ENCODE peak calls at places on chromosomes 16 and 17, in six cellular contexts. V is heart right ventricle, M is H7, A is Peyer's patch, C is cardiac muscle cell, B is left ventricle myocardium inferior. F is an unnamed sample.

GRCh38 chr17:79970576-79971068 is 65.0 kb downstream of the TBC1D16 start:
- DNase-seq in M (peak), B (peak), V (no peak), A (peak), C (peak), F (peak)

GRCh38 chr16:67883872-67884261 is 818 bp upstream of the NRN1L start:
- DNase-seq in C (peak), B (peak), A (peak), V (peak), M (peak), F (peak)

GRCh38 chr16:58417600-58417999 is 25.3 kb downstream of the GINS3 start:
- DNase-seq in A (no peak), C (no peak), V (peak), M (no peak), B (peak), F (peak)

GRCh38 chr17:18027280-18027679 is 11.7 kb downstream of the ATPAF2 start:
- DNase-seq in B (peak), A (no peak), C (peak), V (no peak), M (no peak), F (peak)

GRCh38 chr16:4176794-4177438 is 60.7 kb upstream of the ADCY9 start:
- DNase-seq in V (no peak), C (peak), A (peak), B (no peak), M (no peak), F (peak)

GRCh38 chr16:67098599-67098998 is 11.1 kb upstream of the PHAF1 start:
- DNase-seq in V (no peak), C (no peak), M (no peak), B (no peak), A (no peak), F (no peak)

GRCh38 chr17:43034623-43035293 is 9.7 kb downstream of the RND2 start:
- DNase-seq in C (no peak), B (no peak), M (peak), A (no peak), V (no peak), F (no peak)

GRCh38 chr17:7004398-7005253 is 7.8 kb upstream of the RNASEK start:
- DNase-seq in C (peak), A (no peak), B (no peak), V (peak), M (peak), F (peak)

GRCh38 chr17:1244606-1245012 is 25.6 kb upstream of the BHLHA9 start:
- DNase-seq in V (no peak), B (no peak), A (no peak), M (no peak), C (peak), F (no peak)

GRCh38 chr16:6374816-6375215 is 957.8 kb upstream of the RBFOX1 start:
- DNase-seq in V (no peak), M (no peak), B (no peak), A (no peak), C (no peak), F (no peak)

DNA sequence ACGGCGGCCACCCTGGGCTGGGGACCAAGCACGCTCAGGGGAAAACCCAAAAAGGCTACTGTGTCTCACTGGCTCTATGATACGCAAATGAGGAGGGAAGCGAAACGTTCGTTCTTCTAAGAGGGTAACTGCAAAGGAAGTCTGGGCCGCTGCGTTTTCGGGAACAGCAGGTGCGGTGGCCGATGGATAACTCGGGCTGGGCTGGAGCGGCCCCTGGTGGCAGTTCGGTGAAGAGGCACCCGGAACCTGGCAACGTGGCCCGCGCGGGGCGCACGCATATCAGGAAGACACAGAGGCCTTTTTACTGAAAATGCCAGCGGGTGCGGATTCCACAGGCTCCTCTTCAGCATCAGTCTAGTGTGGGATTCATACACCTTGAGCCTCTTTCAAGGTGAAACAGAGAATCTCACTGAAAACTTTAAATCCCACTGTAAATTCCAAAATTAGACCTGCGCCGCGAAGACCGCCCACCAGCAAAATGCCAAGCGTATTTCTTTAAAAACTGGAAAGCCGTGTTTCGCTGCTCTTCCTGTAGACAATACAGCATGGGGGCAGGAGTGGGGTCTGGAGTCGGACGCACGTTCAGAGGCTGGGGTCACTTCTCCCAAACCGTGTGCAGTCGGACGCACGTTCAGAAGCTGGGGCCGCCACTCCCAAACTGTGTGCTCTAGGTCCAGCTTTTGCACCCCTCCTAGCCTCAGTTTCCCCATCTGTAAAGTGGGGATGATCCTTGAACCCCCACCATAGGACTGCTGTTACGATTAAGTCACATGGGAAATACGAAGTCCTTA is 44.4 kb upstream of the METTL9 start:
- DNase-seq in A (peak), V (peak), C (peak), B (peak), M (peak), F (peak)
- H3K4me3 ChIP-seq in A (peak), V (no peak), C (no peak), B (peak), M (no peak), F (no peak)

DNA sequence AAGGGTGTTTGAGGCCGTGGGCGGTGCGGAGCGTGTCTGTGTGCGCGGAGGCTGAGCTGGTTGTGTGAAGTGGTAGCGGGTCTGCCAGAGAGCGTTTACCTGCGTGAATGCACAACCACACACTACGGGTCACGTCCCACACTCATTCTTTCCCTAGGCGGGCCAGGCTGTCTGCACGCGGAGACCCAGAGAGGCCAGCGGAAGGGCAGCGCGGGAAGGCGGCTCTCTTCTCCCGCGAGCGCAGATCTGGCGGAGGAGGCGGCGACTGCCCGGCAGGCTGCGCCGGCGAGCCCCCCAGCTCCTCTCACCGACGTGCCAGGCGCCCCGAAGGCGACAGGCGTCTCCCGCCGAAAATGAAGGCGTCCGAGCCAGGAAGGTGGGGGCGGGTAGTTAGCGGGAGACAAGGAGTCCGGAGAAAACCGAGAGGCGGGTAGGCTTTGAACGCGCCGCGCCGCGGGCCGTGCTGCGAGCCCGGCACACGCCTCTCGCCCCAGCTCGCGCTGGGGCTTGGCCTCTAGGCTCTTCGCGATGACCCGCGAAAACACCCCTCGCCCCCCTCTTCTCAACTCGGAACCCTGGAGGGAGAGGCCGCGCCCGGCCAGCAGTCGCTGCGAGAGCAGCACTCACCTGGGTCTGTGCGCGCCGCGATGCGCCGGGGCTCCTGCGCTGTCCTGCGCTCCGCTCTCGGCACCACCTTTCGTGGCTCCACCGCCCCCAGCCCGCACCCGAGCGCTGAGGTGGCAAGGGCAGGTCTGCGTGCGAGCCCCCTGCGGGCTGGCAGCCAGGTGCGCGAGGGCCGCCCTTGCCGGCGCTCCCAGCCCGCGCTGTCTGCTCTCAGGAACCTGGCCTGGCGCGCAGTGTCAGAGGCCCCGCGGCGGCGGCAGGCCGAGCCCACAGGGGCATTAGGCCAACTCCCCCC is 2.0 kb upstream of the FOXF1 start:
- DNase-seq in B (no peak), M (peak), C (no peak), A (no peak), V (no peak), F (peak)
- H3K4me3 ChIP-seq in B (peak), M (peak), C (peak), A (peak), V (peak), F (no peak)

GRCh38 chr16:695355-696089 is 5.3 kb upstream of the WDR24 start:
- DNase-seq in B (no peak), C (no peak), M (peak), V (no peak), A (peak), F (no peak)
- H3K4me3 ChIP-seq in B (peak), C (peak), M (peak), V (no peak), A (peak), F (no peak)

GRCh38 chr16:35207059-35207999 is 1747.9 kb downstream of the TP53TG3F start:
- DNase-seq in C (no peak), M (no peak), A (no peak), B (no peak), V (peak), F (no peak)

GRCh38 chr16:35203636-35204035 is 1744.2 kb downstream of the TP53TG3F start:
- DNase-seq in M (no peak), V (no peak), B (no peak), C (no peak), A (no peak), F (no peak)

GRCh38 chr16:35210681-35211433 is 1751.4 kb downstream of the TP53TG3F start:
- DNase-seq in B (no peak), V (no peak), M (no peak), A (no peak), C (no peak), F (no peak)

DNA sequence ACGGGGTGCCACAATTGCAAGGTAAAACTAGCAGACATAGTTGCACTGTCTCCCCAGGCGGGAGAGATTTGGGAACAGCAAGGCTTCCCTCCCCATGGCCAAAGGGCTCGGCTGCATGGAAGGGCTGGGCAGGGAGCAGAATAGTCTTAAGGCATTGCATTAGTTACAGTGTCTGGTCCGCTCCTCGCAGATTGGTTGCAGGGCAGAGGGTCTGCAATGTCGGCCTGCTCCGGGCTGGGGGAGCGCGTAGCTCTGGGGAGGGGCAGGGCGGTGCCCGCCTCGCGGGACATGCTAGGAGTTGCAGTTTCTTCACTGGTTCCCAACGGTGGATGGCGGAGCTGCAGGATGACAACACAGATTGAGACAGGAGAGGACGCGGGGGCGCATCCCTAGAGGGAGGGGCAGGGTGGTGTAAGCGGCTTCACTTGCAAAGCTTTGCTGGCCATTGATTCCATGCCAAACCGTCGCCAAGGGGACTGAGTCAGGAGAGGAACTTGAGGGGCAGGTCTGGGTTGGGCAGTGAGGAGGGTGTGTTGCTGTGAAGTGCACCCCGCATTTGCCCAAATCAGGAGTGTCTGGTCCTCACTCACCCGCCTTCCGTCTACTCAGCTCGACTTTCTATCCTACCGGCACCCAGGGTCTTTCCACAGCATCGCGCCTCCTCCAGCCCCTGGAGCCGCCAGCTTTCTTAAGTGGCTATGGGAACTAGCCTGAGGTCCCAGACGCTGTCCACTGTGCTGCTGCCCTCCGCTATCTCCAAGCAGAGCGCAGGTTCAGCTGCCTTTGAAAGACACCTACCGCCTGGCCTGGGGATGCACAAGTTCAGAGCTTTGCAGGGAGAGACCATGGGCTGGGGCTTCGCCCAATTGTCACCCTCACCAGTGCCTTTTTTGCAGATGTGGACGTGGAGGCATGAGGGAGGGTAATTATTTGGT is 1748.9 kb downstream of the TP53TG3F start:
- DNase-seq in M (no peak), B (no peak), A (no peak), C (no peak), V (no peak), F (no peak)
- H3K4me3 ChIP-seq in M (no peak), B (peak), A (no peak), C (no peak), V (no peak), F (no peak)

GRCh38 chr16:48622456-48623303 is 12.7 kb upstream of the N4BP1 start:
- DNase-seq in B (no peak), C (no peak), A (no peak), V (no peak), M (peak), F (no peak)
- H3K4me3 ChIP-seq in B (peak), C (no peak), A (peak), V (no peak), M (peak), F (peak)

DNA sequence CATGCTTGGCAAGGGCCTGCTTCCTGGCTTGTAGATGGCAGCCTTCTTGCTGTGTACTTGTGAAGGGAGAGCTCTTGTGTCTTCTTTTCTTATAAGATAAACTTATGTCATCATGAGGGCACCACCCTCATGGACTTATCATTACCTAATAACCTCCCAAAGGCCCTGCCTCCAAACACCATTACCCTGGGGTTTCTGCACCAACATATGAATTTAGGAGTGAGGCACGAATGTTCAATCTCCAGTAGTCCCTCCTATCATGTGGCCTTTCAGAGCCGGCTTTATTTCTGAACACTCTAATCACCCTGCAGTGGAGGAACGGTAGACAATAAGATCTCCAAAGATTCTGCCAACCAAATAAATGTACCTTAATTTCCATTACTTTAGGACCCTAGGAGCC is 144.3 kb downstream of the ABCC12 start:
- DNase-seq in M (no peak), V (no peak), B (no peak), C (no peak), A (no peak), F (no peak)
- H3K4me3 ChIP-seq in M (no peak), V (no peak), B (no peak), C (no peak), A (no peak), F (no peak)

DNA sequence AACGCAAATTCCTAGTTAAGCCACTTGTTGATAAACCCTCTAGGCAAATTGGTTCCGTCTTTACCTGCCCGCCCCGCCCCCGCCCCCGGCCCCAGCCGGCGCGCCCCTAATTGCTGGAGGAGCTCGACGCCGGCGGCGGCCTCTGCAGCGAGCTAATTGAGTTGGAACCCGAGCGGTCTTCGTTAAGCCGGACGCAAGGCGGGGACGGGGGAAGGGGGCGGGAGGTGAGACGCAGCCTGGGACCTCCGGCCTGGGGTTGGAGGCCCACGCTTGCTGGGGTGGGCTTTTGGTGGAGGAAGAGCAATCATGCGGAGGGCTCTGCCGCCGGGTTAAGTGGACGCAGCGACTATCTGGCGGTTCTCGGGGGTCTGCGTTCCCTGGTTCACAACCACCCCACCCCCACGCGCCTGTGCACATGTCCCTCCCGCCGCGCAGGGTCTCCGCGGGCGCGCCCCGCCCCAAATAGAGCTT is 12.7 kb upstream of the FOXF1 start:
- DNase-seq in C (no peak), B (no peak), V (no peak), A (no peak), M (peak), F (no peak)
- H3K4me3 ChIP-seq in C (peak), B (no peak), V (no peak), A (peak), M (peak), F (no peak)

F was measured in cardiac fibroblast.